ENCODE peak calls at places on chromosome 6, in eight cellular contexts. A, L, F, Y, J, X, V and P are unnamed samples. For H3K27me3, the result is how much of the 10 kb centered on the place peaks cover.

GRCh38 chr6:150584596-150584995 is 15.1 kb upstream of the PLEKHG1 start:
- DNase-seq in F (no peak), Y (no peak), X (no peak), L (no peak), A (no peak), V (no peak), J (no peak), P (no peak)

GRCh38 chr6:168109171-168109570 is 30.2 kb upstream of the FRMD1 start:
- DNase-seq in L (no peak), V (no peak), A (no peak), Y (no peak), F (no peak), J (no peak), X (no peak), P (no peak)

GRCh38 chr6:110191477-110191876 is 11.2 kb downstream of the CDC40 start:
- DNase-seq in V (no peak), Y (no peak), L (no peak), A (no peak), F (no peak), J (no peak), X (peak), P (no peak)

GRCh38 chr6:161305860-161306259 is 32.0 kb upstream of the AGPAT4 start:
- DNase-seq in X (no peak), Y (no peak), A (no peak), J (no peak), L (no peak), V (no peak), F (no peak), P (no peak)

GRCh38 chr6:134374486-134374885 is 56.6 kb upstream of the SGK1 start:
- DNase-seq in A (no peak), F (no peak), X (peak), Y (no peak), V (no peak), J (no peak), L (peak), P (no peak)

GRCh38 chr6:24980507-24981384 is 45.0 kb upstream of the RIPOR2 start:
- DNase-seq in J (no peak), V (no peak), Y (peak), F (no peak), L (peak), X (no peak), A (no peak), P (no peak)

GRCh38 chr6:44537306-44538049 is 150.0 kb downstream of the CDC5L start:
- DNase-seq in V (no peak), L (peak), F (no peak), J (no peak), Y (no peak), X (no peak), A (no peak), P (no peak)

GRCh38 chr6:4844108-4844507 is 67.9 kb downstream of the CDYL start:
- DNase-seq in Y (peak), L (no peak), F (no peak), X (no peak), A (no peak), V (no peak), J (no peak), P (no peak)

GRCh38 chr6:20876016-20876415 is 341.8 kb downstream of the CDKAL1 start:
- DNase-seq in X (peak), V (no peak), A (peak), L (peak), J (no peak), Y (no peak), F (no peak), P (no peak)

GRCh38 chr6:156508126-156508525 is 269.1 kb upstream of the ARID1B start:
- DNase-seq in Y (no peak), L (no peak), V (no peak), J (no peak), X (no peak), A (no peak), F (no peak), P (no peak)

GRCh38 chr6:16391451-16391912 is 153.1 kb downstream of the GMPR start:
- DNase-seq in L (no peak), V (no peak), A (no peak), J (no peak), Y (no peak), X (peak), F (no peak), P (no peak)

GRCh38 chr6:129901910-129902309 is 40.8 kb upstream of the TMEM244 start:
- DNase-seq in V (no peak), F (no peak), J (no peak), Y (no peak), A (no peak), L (peak), X (no peak), P (peak)

GRCh38 chr6:20712011-20712410 is 177.8 kb downstream of the CDKAL1 start:
- DNase-seq in X (peak), Y (no peak), A (no peak), L (peak), F (no peak), J (no peak), V (no peak), P (peak)

GRCh38 chr6:97394160-97394748 is 111.2 kb upstream of the MMS22L start:
- DNase-seq in L (peak), V (peak), Y (peak), X (peak), F (peak), A (peak), J (peak), P (peak)

DNA sequence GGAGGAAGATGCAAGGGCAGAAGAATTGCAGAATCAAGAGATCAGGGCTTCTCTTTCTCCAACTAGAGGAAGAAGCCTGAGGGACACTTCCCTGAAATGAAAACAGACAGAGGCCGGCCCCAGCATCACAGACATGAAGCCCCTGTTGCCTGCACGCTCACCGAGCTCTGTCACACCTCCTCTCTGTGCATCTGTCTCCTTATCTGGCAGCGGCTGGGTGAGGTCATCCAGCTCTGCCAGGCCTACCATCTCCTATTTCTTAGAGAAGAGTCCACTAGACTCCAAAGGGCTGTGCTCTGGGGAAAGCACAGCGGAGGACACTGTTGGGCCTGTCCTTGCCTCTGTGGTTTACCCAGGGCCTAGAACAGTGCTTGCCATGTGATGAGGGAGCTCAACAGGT is 71.9 kb upstream of the MLN start:
- DNase-seq in X (no peak), F (no peak), Y (no peak), A (no peak), L (no peak), J (no peak), V (no peak), P (no peak)
- H3K27me3 ChIP-seq in X (under half), F (under half), Y (under half), A (under half), L (under half), J (under half), V (under half), P (under half)

GRCh38 chr6:30816791-30817739 is 67.3 kb upstream of the DDR1 start:
- DNase-seq in X (no peak), Y (no peak), A (no peak), L (no peak), F (no peak), V (no peak), J (no peak), P (no peak)

GRCh38 chr6:30818426-30818841 is 65.9 kb upstream of the DDR1 start:
- DNase-seq in J (no peak), Y (no peak), L (peak), X (peak), F (no peak), V (no peak), A (peak), P (peak)

GRCh38 chr6:30821862-30822784 is 62.2 kb upstream of the DDR1 start:
- DNase-seq in X (peak), J (no peak), A (peak), Y (peak), V (peak), F (no peak), L (peak), P (peak)

GRCh38 chr6:30819287-30819917 is 64.9 kb upstream of the DDR1 start:
- DNase-seq in A (no peak), L (peak), F (no peak), J (no peak), V (no peak), X (peak), Y (no peak), P (peak)

DNA sequence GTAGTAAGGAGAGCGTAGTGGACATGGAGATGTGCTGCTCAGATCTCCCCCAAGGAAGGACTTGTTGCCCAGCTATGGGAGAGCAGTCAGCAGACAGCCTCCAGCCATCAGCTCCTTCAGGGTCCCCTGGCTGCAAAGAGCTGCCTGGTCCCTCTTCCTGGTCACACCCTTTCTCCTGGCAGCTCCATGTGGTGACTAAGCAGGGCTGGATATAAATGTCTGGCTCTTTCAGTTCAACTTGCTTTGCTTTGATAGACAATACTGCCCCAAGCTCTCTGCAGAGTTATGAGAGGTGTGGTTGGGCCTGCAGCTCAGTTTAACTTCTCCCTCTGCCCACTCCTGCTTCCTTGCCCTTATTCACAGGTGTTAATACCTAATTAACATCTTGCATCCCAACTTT is 64.1 kb upstream of the DDR1 start:
- DNase-seq in X (peak), L (peak), V (peak), Y (no peak), A (peak), J (peak), F (peak), P (peak)
- TF ChIP-seq CTCF in X (no peak), L (peak), V (no peak), Y (no peak), A (no peak), J (no peak), F (no peak), P (peak)

DNA sequence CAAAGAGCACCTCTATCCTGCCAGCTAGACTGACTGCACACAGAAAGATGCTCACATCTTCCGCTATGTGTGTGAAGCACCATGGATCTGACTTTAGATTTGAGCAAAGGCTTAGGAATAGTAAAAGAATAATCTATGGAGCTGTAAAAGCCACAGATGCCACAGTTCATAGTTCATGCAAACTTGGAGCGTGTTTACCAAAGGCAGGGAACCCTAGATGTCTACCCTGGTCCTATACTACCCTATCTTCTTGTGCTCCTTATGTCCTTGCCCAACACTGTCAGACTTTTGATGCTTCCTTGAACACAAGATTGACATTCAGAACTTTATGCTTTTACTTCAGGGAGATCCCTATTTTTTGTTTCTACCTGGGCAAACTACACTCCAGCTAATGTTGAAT is 39.2 kb downstream of the SPACA1 start:
- DNase-seq in F (no peak), X (no peak), J (no peak), V (no peak), L (no peak), Y (no peak), A (no peak), P (no peak)
- H3K27me3 ChIP-seq in F (under half), X (under half), J (under half), V (under half), L (under half), Y (under half), A (under half), P (under half)

GRCh38 chr6:52670502-52671409 is at the start of gene TMEM14A:
- DNase-seq in J (peak), A (peak), V (peak), L (peak), Y (peak), F (peak), X (peak), P (peak)
- TF ChIP-seq CTCF in J (no peak), A (peak), V (no peak), L (no peak), Y (peak), F (no peak), X (no peak), P (peak)

GRCh38 chr6:46290916-46291633 is 120.3 kb upstream of the ENPP5 start:
- DNase-seq in V (no peak), X (peak), Y (no peak), A (no peak), F (no peak), J (no peak), L (no peak), P (no peak)
- H3K27me3 ChIP-seq in V (under half), X (under half), Y (under half), A (under half), F (under half), J (under half), L (under half), P (under half)